ENCODE peak calls at places on chromosome 13, in nine cellular contexts. One of them, this sample, is unnamed.

GRCh38 chr13:26299168-26299788 is 45.3 kb downstream of the CDK8 start:
- DNase-seq in adrenal gland: no peak
- DNase-seq in uterus: no peak
- DNase-seq in Peyer's patch: no peak
- DNase-seq in NB4: no peak
- DNase-seq in lower leg skin: no peak
- DNase-seq in tibial nerve: no peak
- DNase-seq in transverse colon: no peak
- DNase-seq in K562: no peak
- DNase-seq in this sample: no peak

GRCh38 chr13:40221460-40222201 is 444.8 kb downstream of the FOXO1 start:
- DNase-seq in adrenal gland: no peak
- DNase-seq in uterus: peak; percentile 38
- DNase-seq in Peyer's patch: no peak
- DNase-seq in NB4: peak; percentile 27
- DNase-seq in lower leg skin: no peak
- DNase-seq in tibial nerve: no peak
- DNase-seq in transverse colon: peak; percentile 28
- DNase-seq in K562: no peak
- DNase-seq in this sample: no peak

GRCh38 chr13:59111711-59112110 is 1052.0 kb downstream of the DIAPH3 start:
- DNase-seq in adrenal gland: no peak
- DNase-seq in uterus: no peak
- DNase-seq in Peyer's patch: no peak
- DNase-seq in NB4: no peak
- DNase-seq in lower leg skin: no peak
- DNase-seq in tibial nerve: no peak
- DNase-seq in transverse colon: no peak
- DNase-seq in K562: no peak
- DNase-seq in this sample: no peak

GRCh38 chr13:105050696-105051095 is 1484.8 kb downstream of the EFNB2 start:
- DNase-seq in adrenal gland: no peak
- DNase-seq in uterus: no peak
- DNase-seq in Peyer's patch: no peak
- DNase-seq in NB4: no peak
- DNase-seq in lower leg skin: no peak
- DNase-seq in tibial nerve: no peak
- DNase-seq in transverse colon: no peak
- DNase-seq in K562: no peak
- DNase-seq in this sample: no peak

GRCh38 chr13:77574076-77574475 is 38.6 kb downstream of the SCEL start:
- DNase-seq in adrenal gland: no peak
- DNase-seq in uterus: no peak
- DNase-seq in Peyer's patch: no peak
- DNase-seq in NB4: no peak
- DNase-seq in lower leg skin: no peak
- DNase-seq in tibial nerve: no peak
- DNase-seq in transverse colon: no peak
- DNase-seq in K562: no peak
- DNase-seq in this sample: no peak

GRCh38 chr13:39577833-39578232 is 25.2 kb downstream of the LHFPL6 start:
- DNase-seq in adrenal gland: no peak
- DNase-seq in uterus: no peak
- DNase-seq in Peyer's patch: no peak
- DNase-seq in NB4: no peak
- DNase-seq in lower leg skin: no peak
- DNase-seq in tibial nerve: no peak
- DNase-seq in transverse colon: no peak
- DNase-seq in K562: no peak
- DNase-seq in this sample: no peak

GRCh38 chr13:75481176-75482069 is 546 bp downstream of the TBC1D4 start:
- DNase-seq in adrenal gland: peak; percentile 37
- DNase-seq in uterus: peak; percentile 36
- DNase-seq in Peyer's patch: peak; percentile 74
- DNase-seq in NB4: peak; percentile 51
- DNase-seq in lower leg skin: peak; percentile 21
- DNase-seq in tibial nerve: no peak
- DNase-seq in transverse colon: peak; percentile 24
- DNase-seq in K562: peak; percentile 12
- DNase-seq in this sample: no peak

GRCh38 chr13:75530536-75530935 is 7.1 kb downstream of the COMMD6 start:
- DNase-seq in adrenal gland: no peak
- DNase-seq in uterus: no peak
- DNase-seq in Peyer's patch: no peak
- DNase-seq in NB4: no peak
- DNase-seq in lower leg skin: no peak
- DNase-seq in tibial nerve: no peak
- DNase-seq in transverse colon: no peak
- DNase-seq in K562: no peak
- DNase-seq in this sample: no peak

GRCh38 chr13:20803180-20803965 is 29.6 kb upstream of the EEF1AKMT1 start:
- DNase-seq in adrenal gland: no peak
- DNase-seq in uterus: no peak
- DNase-seq in Peyer's patch: no peak
- DNase-seq in NB4: no peak
- DNase-seq in lower leg skin: no peak
- DNase-seq in tibial nerve: no peak
- DNase-seq in transverse colon: no peak
- DNase-seq in K562: peak; percentile 8
- DNase-seq in this sample: no peak

GRCh38 chr13:44040070-44040753 is 160.5 kb downstream of the LACC1 start:
- DNase-seq in adrenal gland: no peak
- DNase-seq in uterus: no peak
- DNase-seq in Peyer's patch: no peak
- DNase-seq in NB4: peak; percentile 9
- DNase-seq in lower leg skin: no peak
- DNase-seq in tibial nerve: no peak
- DNase-seq in transverse colon: no peak
- DNase-seq in K562: no peak
- DNase-seq in this sample: no peak

GRCh38 chr13:21615427-21615826 is 11.5 kb upstream of the MICU2 start:
- DNase-seq in adrenal gland: no peak
- DNase-seq in uterus: no peak
- DNase-seq in Peyer's patch: no peak
- DNase-seq in NB4: no peak
- DNase-seq in lower leg skin: no peak
- DNase-seq in tibial nerve: no peak
- DNase-seq in transverse colon: no peak
- DNase-seq in K562: peak; percentile 62
- DNase-seq in this sample: no peak

GRCh38 chr13:97122381-97122996 is 99.6 kb upstream of the MBNL2 start:
- DNase-seq in adrenal gland: no peak
- DNase-seq in uterus: no peak
- DNase-seq in Peyer's patch: no peak
- DNase-seq in NB4: no peak
- DNase-seq in lower leg skin: no peak
- DNase-seq in tibial nerve: no peak
- DNase-seq in transverse colon: no peak
- DNase-seq in K562: no peak
- DNase-seq in this sample: no peak
- H3K4me3 ChIP-seq in adrenal gland: no peak overlapping the region
- H3K4me3 ChIP-seq in uterus: no peak overlapping the region
- H3K4me3 ChIP-seq in Peyer's patch: no peak overlapping the region
- H3K4me3 ChIP-seq in NB4: no peak overlapping the region
- H3K4me3 ChIP-seq in lower leg skin: no peak overlapping the region
- H3K4me3 ChIP-seq in tibial nerve: no peak overlapping the region
- H3K4me3 ChIP-seq in transverse colon: no peak overlapping the region
- H3K4me3 ChIP-seq in K562: no peak overlapping the region
- H3K4me3 ChIP-seq in this sample: no peak overlapping the region

DNA sequence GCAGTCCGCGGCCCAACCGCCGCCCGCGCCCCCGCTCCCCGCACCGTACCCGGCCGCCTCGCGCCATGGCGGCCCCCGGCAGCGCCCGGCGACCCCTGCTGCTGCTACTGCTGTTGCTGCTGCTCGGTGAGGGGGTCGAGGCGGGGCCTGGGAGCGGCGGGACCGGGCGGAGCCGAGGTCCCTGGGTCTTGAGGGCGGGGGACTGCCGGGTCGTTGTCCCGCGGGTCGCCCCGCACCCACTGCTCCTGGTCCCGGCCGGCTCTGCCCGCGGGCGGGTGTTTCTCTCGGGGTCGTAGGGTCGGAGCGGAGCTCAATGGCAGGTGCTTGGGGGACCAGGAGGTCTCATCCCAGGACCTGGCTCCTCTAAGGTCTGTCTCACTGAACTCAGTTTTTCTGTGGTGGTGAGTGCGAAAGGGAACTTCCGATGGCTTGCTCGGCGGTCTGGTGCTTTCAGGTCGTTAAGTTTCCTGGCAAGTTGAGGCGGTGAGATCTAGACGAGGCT is 382 bp downstream of the LAMP1 start:
- DNase-seq in adrenal gland: peak; percentile 31
- DNase-seq in uterus: no peak
- DNase-seq in Peyer's patch: peak; percentile 65
- DNase-seq in NB4: peak; percentile 72
- DNase-seq in lower leg skin: no peak
- DNase-seq in tibial nerve: no peak
- DNase-seq in transverse colon: peak; percentile 26
- DNase-seq in K562: peak; percentile 25
- DNase-seq in this sample: peak; percentile 73
- TF ChIP-seq POLR2A in adrenal gland: no peak
- TF ChIP-seq POLR2A in uterus: no peak
- TF ChIP-seq POLR2A in Peyer's patch: no peak
- TF ChIP-seq POLR2A in NB4: no peak
- TF ChIP-seq POLR2A in lower leg skin: no peak
- TF ChIP-seq POLR2A in tibial nerve: no peak
- TF ChIP-seq POLR2A in transverse colon: no peak
- TF ChIP-seq POLR2A in K562: no peak
- TF ChIP-seq POLR2A in this sample: no peak

GRCh38 chr13:32253911-32254399 is 61.2 kb downstream of the ZAR1L start:
- DNase-seq in adrenal gland: no peak
- DNase-seq in uterus: no peak
- DNase-seq in Peyer's patch: no peak
- DNase-seq in NB4: no peak
- DNase-seq in lower leg skin: peak; percentile 23
- DNase-seq in tibial nerve: no peak
- DNase-seq in transverse colon: no peak
- DNase-seq in K562: no peak
- DNase-seq in this sample: no peak
- H3K4me3 ChIP-seq in adrenal gland: no peak overlapping the region
- H3K4me3 ChIP-seq in uterus: no peak overlapping the region
- H3K4me3 ChIP-seq in Peyer's patch: no peak overlapping the region
- H3K4me3 ChIP-seq in NB4: no peak overlapping the region
- H3K4me3 ChIP-seq in lower leg skin: no peak overlapping the region
- H3K4me3 ChIP-seq in tibial nerve: peak overlapping the region; percentile 33
- H3K4me3 ChIP-seq in transverse colon: peak overlapping the region; percentile 11
- H3K4me3 ChIP-seq in K562: no peak overlapping the region
- H3K4me3 ChIP-seq in this sample: peak overlapping the region; percentile 30

DNA sequence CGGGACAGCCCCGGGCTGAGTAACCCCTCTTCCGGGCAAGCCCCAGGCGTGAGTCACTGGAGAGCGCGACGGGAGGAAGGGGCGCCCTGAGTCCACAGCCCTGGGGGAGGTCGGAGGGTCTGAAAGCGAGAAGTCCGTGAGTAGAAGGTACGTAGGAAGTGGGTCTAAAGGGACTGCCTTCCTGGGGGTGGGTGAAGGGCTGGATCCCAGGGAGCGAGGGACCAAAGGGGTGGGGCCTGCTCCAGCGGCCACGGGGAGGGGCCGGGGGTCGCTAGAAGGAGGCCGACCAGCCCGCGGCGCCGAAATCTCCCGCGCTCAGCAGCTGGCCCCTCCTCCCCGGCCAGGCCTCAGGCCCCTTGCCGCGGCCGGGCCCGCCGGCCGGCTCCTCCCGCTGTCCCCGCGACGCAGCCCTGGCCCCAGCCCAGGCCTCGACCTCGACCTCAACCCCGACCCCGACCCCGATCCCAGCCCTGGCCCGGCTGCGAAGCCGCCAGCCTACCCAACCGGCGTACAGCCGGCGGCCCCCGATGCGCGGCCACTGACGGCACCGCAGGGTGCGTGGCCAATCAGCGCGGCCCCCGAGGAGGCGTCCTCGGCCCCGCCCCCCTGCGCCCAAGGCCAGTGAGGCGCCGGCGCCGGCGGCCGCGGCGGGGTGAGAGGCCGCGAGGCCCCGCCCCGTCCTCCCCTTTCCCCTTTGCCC is 22.5 kb downstream of the IPO5 start:
- DNase-seq in adrenal gland: peak; percentile 88
- DNase-seq in uterus: peak; percentile 89
- DNase-seq in Peyer's patch: peak; percentile 94
- DNase-seq in NB4: peak; percentile 93
- DNase-seq in lower leg skin: peak; percentile 79
- DNase-seq in tibial nerve: peak; percentile 85
- DNase-seq in transverse colon: peak; percentile 93
- DNase-seq in K562: peak; percentile 94
- DNase-seq in this sample: peak; percentile 91
- TF ChIP-seq POLR2A in adrenal gland: peak; percentile 86
- TF ChIP-seq POLR2A in uterus: peak; percentile 76
- TF ChIP-seq POLR2A in Peyer's patch: peak; percentile 71
- TF ChIP-seq POLR2A in NB4: peak; percentile 72
- TF ChIP-seq POLR2A in lower leg skin: no peak
- TF ChIP-seq POLR2A in tibial nerve: peak; percentile 93
- TF ChIP-seq POLR2A in transverse colon: peak; percentile 67
- TF ChIP-seq POLR2A in K562: peak; percentile 67
- TF ChIP-seq POLR2A in this sample: peak; percentile 32

GRCh38 chr13:80524447-80525215 is 183.7 kb upstream of the SPRY2 start:
- DNase-seq in adrenal gland: no peak
- DNase-seq in uterus: no peak
- DNase-seq in Peyer's patch: no peak
- DNase-seq in NB4: no peak
- DNase-seq in lower leg skin: no peak
- DNase-seq in tibial nerve: no peak
- DNase-seq in transverse colon: no peak
- DNase-seq in K562: peak; percentile 16
- DNase-seq in this sample: no peak

GRCh38 chr13:80528733-80529132 is 187.8 kb upstream of the SPRY2 start:
- DNase-seq in adrenal gland: no peak
- DNase-seq in uterus: no peak
- DNase-seq in Peyer's patch: no peak
- DNase-seq in NB4: no peak
- DNase-seq in lower leg skin: no peak
- DNase-seq in tibial nerve: no peak
- DNase-seq in transverse colon: no peak
- DNase-seq in K562: peak; percentile 2
- DNase-seq in this sample: no peak

GRCh38 chr13:80527400-80527799 is 186.5 kb upstream of the SPRY2 start:
- DNase-seq in adrenal gland: no peak
- DNase-seq in uterus: no peak
- DNase-seq in Peyer's patch: no peak
- DNase-seq in NB4: no peak
- DNase-seq in lower leg skin: no peak
- DNase-seq in tibial nerve: no peak
- DNase-seq in transverse colon: no peak
- DNase-seq in K562: peak; percentile 6
- DNase-seq in this sample: no peak

DNA sequence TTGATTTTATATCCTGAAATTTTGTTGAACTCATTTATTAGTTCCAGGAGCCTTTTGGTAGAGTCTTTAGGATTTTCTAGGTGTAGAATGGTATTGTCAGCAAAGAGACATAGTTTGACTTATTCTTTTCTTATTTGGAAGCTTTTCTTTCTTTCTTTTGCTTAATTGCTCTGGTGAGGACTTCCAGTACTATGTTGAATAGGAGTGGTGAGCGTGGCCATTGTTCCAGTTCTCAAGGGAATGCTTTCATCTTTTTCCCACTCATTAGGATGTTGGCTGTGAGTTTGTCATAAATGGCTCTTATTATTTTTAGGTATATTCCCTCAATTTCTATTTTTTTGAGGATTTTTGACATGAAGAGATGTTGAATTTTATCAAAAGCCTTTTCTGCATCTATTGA is 182.2 kb upstream of the SPRY2 start:
- DNase-seq in adrenal gland: no peak
- DNase-seq in uterus: no peak
- DNase-seq in Peyer's patch: no peak
- DNase-seq in NB4: no peak
- DNase-seq in lower leg skin: no peak
- DNase-seq in tibial nerve: no peak
- DNase-seq in transverse colon: no peak
- DNase-seq in K562: no peak
- DNase-seq in this sample: no peak
- H3K4me3 ChIP-seq in adrenal gland: no peak overlapping the region
- H3K4me3 ChIP-seq in uterus: no peak overlapping the region
- H3K4me3 ChIP-seq in Peyer's patch: no peak overlapping the region
- H3K4me3 ChIP-seq in NB4: no peak overlapping the region
- H3K4me3 ChIP-seq in lower leg skin: no peak overlapping the region
- H3K4me3 ChIP-seq in tibial nerve: no peak overlapping the region
- H3K4me3 ChIP-seq in transverse colon: no peak overlapping the region
- H3K4me3 ChIP-seq in K562: no peak overlapping the region
- H3K4me3 ChIP-seq in this sample: no peak overlapping the region

This sample was measured in suprapubic skin.